ENCODE peak calls at places on chromosomes 11 and 22, in six cellular contexts. I, G, S, Q, Z and T are unnamed samples.

GRCh38 chr11:94968334-94968958 is 4.9 kb downstream of the CWC15 start:
- DNase-seq in I (no peak), G (no peak), S (peak), Q (no peak), Z (no peak), T (no peak)

GRCh38 chr11:75499423-75500305 is 26.1 kb downstream of the GDPD5 start:
- DNase-seq in I (no peak), G (no peak), S (peak), Q (no peak), Z (no peak), T (peak)

GRCh38 chr11:11841121-11841604 is 609 bp upstream of the USP47 start:
- DNase-seq in I (peak), G (no peak), S (peak), Q (peak), Z (no peak), T (no peak)

GRCh38 chr11:132626446-132626845 is 905.9 kb downstream of the OPCML start:
- DNase-seq in I (no peak), G (no peak), S (no peak), Q (no peak), Z (no peak), T (no peak)

GRCh38 chr22:41157083-41157482 is 48.0 kb upstream of the L3MBTL2 start:
- DNase-seq in I (no peak), G (no peak), S (no peak), Q (no peak), Z (no peak), T (no peak)

GRCh38 chr11:6040874-6041273 is 10.3 kb upstream of the OR56A1 start:
- DNase-seq in I (no peak), G (no peak), S (peak), Q (no peak), Z (no peak), T (no peak)

GRCh38 chr11:128937480-128937879 is 5.2 kb downstream of the TP53AIP1 start:
- DNase-seq in I (no peak), G (no peak), S (no peak), Q (no peak), Z (no peak), T (no peak)

GRCh38 chr11:1921576-1922141 is 2.2 kb downstream of the TNNT3 start:
- DNase-seq in I (peak), G (no peak), S (peak), Q (peak), Z (no peak), T (no peak)

GRCh38 chr22:32476804-32477203 is 2.2 kb downstream of the FBXO7 start:
- DNase-seq in I (no peak), G (no peak), S (no peak), Q (no peak), Z (no peak), T (no peak)

GRCh38 chr11:72848846-72849466 is 34.7 kb downstream of the ATG16L2 start:
- DNase-seq in I (no peak), G (no peak), S (peak), Q (no peak), Z (peak), T (no peak)

GRCh38 chr11:1308745-1309497 is 511 bp downstream of the TOLLIP start:
- DNase-seq in I (peak), G (no peak), S (peak), Q (no peak), Z (no peak), T (no peak)